ENCODE peak calls at places on chromosomes 2 and 18, in seven cellular contexts. E is AG08396; R is A172; H is aorta; Q is erythroblast; Y is ecto neural progenitor cell; X is stimulated activated CD4-positive, alpha-beta T cell treated with anti-CD3 and anti-CD28 coated beads, Interleukin-15, amount 100 ng/mL, for 24 hours. P is an unnamed sample.

GRCh38 chr18:49162226-49162848 is 211.6 kb upstream of the SMAD7 start:
- DNase-seq in E (no peak), R (no peak), H (no peak), Q (no peak), Y (no peak), X (no peak), P (no peak)

GRCh38 chr2:36354816-36355156 is 792 bp upstream of the CRIM1 start:
- DNase-seq in E (no peak), R (no peak), H (no peak), Q (peak), Y (no peak), X (no peak), P (no peak)

GRCh38 chr2:4039999-4040398 is 336.6 kb downstream of the DCDC2C start:
- DNase-seq in E (no peak), R (no peak), H (no peak), Q (no peak), Y (no peak), X (no peak), P (no peak)

GRCh38 chr2:108884629-108885028 is 98.1 kb downstream of the CCDC138 start:
- DNase-seq in E (no peak), R (no peak), H (no peak), Q (no peak), Y (no peak), X (no peak), P (peak)

GRCh38 chr2:236403811-236404210 is 139.6 kb upstream of the ASB18 start:
- DNase-seq in E (no peak), R (no peak), H (no peak), Q (no peak), Y (peak), X (no peak), P (no peak)

GRCh38 chr2:176079285-176079830 is 4.4 kb downstream of the EVX2 start:
- DNase-seq in E (no peak), R (no peak), H (no peak), Q (no peak), Y (no peak), X (no peak), P (no peak)

GRCh38 chr2:229563388-229563787 is 151.0 kb downstream of the DNER start:
- DNase-seq in E (no peak), R (no peak), H (no peak), Q (no peak), Y (no peak), X (no peak), P (no peak)

GRCh38 chr18:6015364-6015763 is 120.0 kb upstream of the TMEM200C start:
- DNase-seq in E (no peak), R (no peak), H (no peak), Q (no peak), Y (no peak), X (no peak), P (no peak)

GRCh38 chr18:12840382-12840781 is 43.7 kb downstream of the PTPN2 start:
- DNase-seq in E (no peak), R (no peak), H (no peak), Q (no peak), Y (no peak), X (peak), P (no peak)

GRCh38 chr18:37712776-37713175 is 147.2 kb upstream of the CELF4 start:
- DNase-seq in E (no peak), R (no peak), H (no peak), Q (no peak), Y (no peak), X (no peak), P (peak)

GRCh38 chr2:156845806-156846558 is 409.8 kb downstream of the GPD2 start:
- DNase-seq in E (no peak), R (no peak), H (no peak), Q (no peak), Y (no peak), X (no peak), P (peak)

GRCh38 chr18:21914739-21915319 is 174.2 kb downstream of the MIB1 start:
- DNase-seq in E (peak), R (peak), H (no peak), Q (peak), Y (peak), X (no peak), P (peak)

P was measured in MCF 10A.